ENCODE peak calls at places on chromosomes 1 and 21, in ten cellular contexts. R is transverse colon, C is A549, A is tibial nerve, Z is GM12878, P is SK-N-SH, I is H1, E is stomach, M is K562, J is suprapubic skin. L is an unnamed sample.

GRCh38 chr1:88684482-88685238 is 587 bp downstream of the PKN2 start:
- DNase-seq in R (peak), C (peak), A (peak), Z (no peak), P (peak), I (peak), E (peak), M (peak), J (peak), L (peak)

GRCh38 chr1:153592706-153593105 is 20.2 kb downstream of the S100A16 start:
- DNase-seq in R (no peak), C (no peak), A (no peak), Z (no peak), P (no peak), I (no peak), E (no peak), M (no peak), J (no peak), L (no peak)

GRCh38 chr1:38094711-38095336 is 48.2 kb upstream of the POU3F1 start:
- DNase-seq in R (no peak), C (no peak), A (no peak), Z (no peak), P (no peak), I (no peak), E (no peak), M (no peak), J (no peak), L (no peak)

GRCh38 chr1:186487163-186487562 is 26.2 kb upstream of the PDC start:
- DNase-seq in R (no peak), C (no peak), A (no peak), Z (no peak), P (no peak), I (no peak), E (no peak), M (no peak), J (no peak), L (no peak)

GRCh38 chr21:31034378-31034777 is 3.9 kb downstream of the KRTAP19-8 start:
- DNase-seq in R (no peak), C (no peak), A (no peak), Z (no peak), P (no peak), I (no peak), E (no peak), M (no peak), J (no peak), L (no peak)

GRCh38 chr1:82567308-82567707 is 766.6 kb downstream of the ADGRL2 start:
- DNase-seq in R (no peak), C (no peak), A (no peak), Z (no peak), P (no peak), I (no peak), E (no peak), M (no peak), J (no peak), L (no peak)

GRCh38 chr1:235783148-235783776 is 83.4 kb downstream of the LYST start:
- DNase-seq in R (no peak), C (peak), A (no peak), Z (no peak), P (peak), I (no peak), E (no peak), M (peak), J (no peak), L (no peak)

GRCh38 chr1:153527023-153527724 is 8.6 kb downstream of the S100A6 start:
- DNase-seq in R (no peak), C (no peak), A (no peak), Z (no peak), P (no peak), I (no peak), E (no peak), M (no peak), J (peak), L (no peak)

GRCh38 chr1:18351735-18352134 is 129.0 kb upstream of the KLHDC7A start:
- DNase-seq in R (no peak), C (no peak), A (no peak), Z (no peak), P (no peak), I (no peak), E (no peak), M (no peak), J (no peak), L (no peak)

GRCh38 chr1:18354657-18355056 is 126.1 kb upstream of the KLHDC7A start:
- DNase-seq in R (no peak), C (no peak), A (no peak), Z (no peak), P (no peak), I (no peak), E (no peak), M (no peak), J (no peak), L (no peak)

GRCh38 chr1:18353992-18354391 is 126.7 kb upstream of the KLHDC7A start:
- DNase-seq in R (no peak), C (no peak), A (no peak), Z (no peak), P (no peak), I (no peak), E (no peak), M (no peak), J (no peak), L (no peak)

GRCh38 chr1:18353528-18353927 is 127.2 kb upstream of the KLHDC7A start:
- DNase-seq in R (no peak), C (no peak), A (no peak), Z (no peak), P (no peak), I (no peak), E (no peak), M (no peak), J (no peak), L (no peak)

GRCh38 chr1:18352640-18353245 is 128.0 kb upstream of the KLHDC7A start:
- DNase-seq in R (no peak), C (no peak), A (no peak), Z (no peak), P (no peak), I (no peak), E (no peak), M (no peak), J (no peak), L (no peak)
- TF ChIP-seq EP300 in R (no peak), C (no peak), A (no peak), Z (no peak), P (no peak), I (no peak), E (no peak), M (no peak), J (no peak), L (no peak)

GRCh38 chr1:58724483-58724882 is 24.6 kb upstream of the MYSM1 start:
- DNase-seq in R (peak), C (no peak), A (no peak), Z (no peak), P (no peak), I (no peak), E (no peak), M (no peak), J (no peak), L (no peak)

GRCh38 chr1:58732087-58732486 is 32.2 kb upstream of the MYSM1 start:
- DNase-seq in R (no peak), C (no peak), A (no peak), Z (no peak), P (no peak), I (no peak), E (no peak), M (no peak), J (no peak), L (no peak)

GRCh38 chr1:58722967-58723366 is 23.1 kb upstream of the MYSM1 start:
- DNase-seq in R (no peak), C (no peak), A (no peak), Z (no peak), P (no peak), I (no peak), E (no peak), M (no peak), J (no peak), L (no peak)

GRCh38 chr1:58726581-58726980 is 26.7 kb upstream of the MYSM1 start:
- DNase-seq in R (no peak), C (no peak), A (no peak), Z (no peak), P (no peak), I (no peak), E (no peak), M (no peak), J (no peak), L (no peak)

DNA sequence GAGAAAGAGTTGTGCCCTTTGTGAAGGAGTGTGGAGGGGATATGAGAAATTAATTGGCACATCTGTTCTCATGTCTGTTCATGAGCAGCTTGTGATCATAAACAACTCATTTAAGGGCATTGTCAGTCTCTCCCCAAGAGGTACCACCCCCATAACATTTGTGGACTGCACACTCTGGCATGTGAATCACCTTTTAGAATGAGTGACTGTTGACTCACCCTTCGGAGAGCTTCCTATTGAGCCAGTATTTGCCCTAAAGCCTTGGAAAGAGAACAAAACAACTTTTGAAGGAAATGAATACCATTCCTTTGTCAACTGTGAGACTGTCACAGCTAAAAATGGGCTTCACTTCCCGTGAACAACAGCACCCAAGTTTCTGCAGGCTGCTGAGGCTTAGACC is 27.5 kb upstream of the MYSM1 start:
- DNase-seq in R (no peak), C (peak), A (no peak), Z (no peak), P (no peak), I (no peak), E (no peak), M (no peak), J (no peak), L (no peak)
- TF ChIP-seq EP300 in R (no peak), C (no peak), A (no peak), Z (no peak), P (peak), I (no peak), E (no peak), M (no peak), J (no peak), L (no peak)

GRCh38 chr1:30807318-30808066 is 49.9 kb upstream of the LAPTM5 start:
- DNase-seq in R (no peak), C (no peak), A (no peak), Z (no peak), P (peak), I (no peak), E (no peak), M (no peak), J (no peak), L (peak)
- TF ChIP-seq EP300 in R (no peak), C (no peak), A (no peak), Z (no peak), P (no peak), I (no peak), E (no peak), M (no peak), J (no peak), L (no peak)

GRCh38 chr21:45379901-45380330 is 25.0 kb upstream of the COL18A1 start:
- DNase-seq in R (no peak), C (no peak), A (no peak), Z (no peak), P (no peak), I (no peak), E (no peak), M (no peak), J (peak), L (no peak)

GRCh38 chr21:45378258-45378966 is 26.6 kb upstream of the COL18A1 start:
- DNase-seq in R (no peak), C (no peak), A (no peak), Z (no peak), P (no peak), I (peak), E (no peak), M (no peak), J (peak), L (peak)

GRCh38 chr21:45380566-45380965 is 24.4 kb upstream of the COL18A1 start:
- DNase-seq in R (no peak), C (no peak), A (no peak), Z (no peak), P (no peak), I (no peak), E (no peak), M (no peak), J (peak), L (peak)

GRCh38 chr21:45377866-45378257 is 27.1 kb upstream of the COL18A1 start:
- DNase-seq in R (no peak), C (no peak), A (no peak), Z (no peak), P (no peak), I (no peak), E (no peak), M (no peak), J (peak), L (peak)

GRCh38 chr21:45379171-45379900 is 25.6 kb upstream of the COL18A1 start:
- DNase-seq in R (no peak), C (no peak), A (no peak), Z (no peak), P (no peak), I (no peak), E (no peak), M (no peak), J (peak), L (peak)
- TF ChIP-seq EP300 in R (no peak), C (no peak), A (no peak), Z (no peak), P (no peak), I (no peak), E (no peak), M (no peak), J (no peak), L (no peak)

DNA sequence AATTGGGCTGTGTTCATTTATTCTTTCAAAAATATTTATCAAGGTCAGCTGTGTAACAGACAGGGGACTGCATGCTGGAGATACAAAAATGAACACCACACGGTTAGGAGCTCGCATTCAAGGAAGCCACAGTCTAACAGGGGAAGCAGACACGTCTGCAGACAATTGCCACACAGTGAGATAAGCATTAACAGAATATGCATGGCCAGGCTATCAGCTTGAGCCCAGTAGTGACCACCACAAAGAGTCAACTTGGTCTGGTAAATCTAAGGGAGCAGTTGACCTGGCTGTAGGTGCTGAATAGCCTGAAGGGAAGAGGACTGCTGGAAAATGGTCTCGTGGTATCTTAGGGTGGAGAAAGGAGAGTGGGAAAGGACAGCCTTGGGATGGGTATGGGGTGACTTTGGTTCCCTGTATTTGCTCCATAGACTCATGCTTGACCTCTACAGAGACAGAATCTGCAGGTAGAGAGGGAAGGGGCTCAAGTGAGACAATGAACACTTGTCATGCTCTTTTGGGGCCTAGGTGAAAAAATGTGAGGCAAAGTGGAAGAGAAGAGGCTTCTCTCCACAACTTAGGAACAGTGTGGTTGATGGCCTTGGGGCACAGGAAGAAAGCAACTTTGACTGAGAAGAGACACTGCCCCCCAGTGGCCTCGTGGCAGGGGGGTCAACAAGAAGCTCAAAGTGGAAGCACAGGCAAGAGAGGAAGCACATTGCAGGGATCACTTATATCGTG is 7.6 kb upstream of the NPL start:
- DNase-seq in R (peak), C (peak), A (peak), Z (peak), P (peak), I (no peak), E (peak), M (peak), J (peak), L (peak)
- TF ChIP-seq EP300 in R (no peak), C (no peak), A (no peak), Z (no peak), P (no peak), I (no peak), E (no peak), M (no peak), J (no peak), L (no peak)

DNA sequence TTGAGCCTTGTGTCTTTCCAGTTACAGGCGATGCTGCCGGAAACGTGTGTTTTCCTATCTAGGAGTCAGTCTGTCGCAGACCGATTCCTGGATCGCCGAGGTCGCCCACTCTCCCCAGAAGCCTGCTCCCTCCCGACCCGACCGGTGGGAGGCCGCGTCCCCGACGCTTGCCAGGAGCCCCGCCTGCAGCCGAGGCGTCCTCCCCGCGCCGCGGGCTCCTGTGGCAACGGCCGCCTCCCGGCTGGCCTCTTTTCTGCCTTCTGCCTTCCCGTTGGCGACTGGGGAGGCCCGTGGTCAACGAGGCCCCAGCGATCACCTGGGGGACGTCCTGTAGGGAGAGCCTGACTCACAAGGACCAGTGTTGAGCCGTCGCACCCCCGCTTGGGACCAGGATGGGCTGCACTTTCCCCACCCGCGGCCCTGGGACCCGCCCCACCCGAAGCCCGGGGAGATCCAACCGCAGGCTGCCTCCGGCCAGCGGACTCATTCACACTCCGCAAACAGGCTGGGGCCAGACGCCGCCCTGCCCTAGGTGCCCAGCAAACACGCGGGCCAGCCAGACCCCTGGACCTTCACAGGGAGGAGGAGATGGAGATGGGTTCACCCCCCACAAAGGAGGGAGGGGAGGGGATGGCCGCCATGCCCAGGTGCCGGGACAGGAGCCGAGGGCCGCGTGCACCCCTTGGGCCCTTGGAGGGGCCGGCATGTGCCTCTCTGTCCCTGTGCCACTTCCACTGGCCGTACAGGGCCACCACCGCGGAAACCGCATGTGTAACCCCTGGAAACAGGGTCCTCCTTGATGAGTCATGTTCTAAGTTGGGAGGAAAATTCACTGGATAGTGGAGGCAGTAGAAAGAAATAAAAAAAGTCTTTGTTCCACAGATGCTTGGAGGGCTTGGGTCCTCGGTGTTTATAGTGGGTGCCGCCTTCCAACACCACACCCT is 7.2 kb upstream of the COL6A1 start:
- DNase-seq in R (peak), C (no peak), A (no peak), Z (no peak), P (peak), I (no peak), E (peak), M (peak), J (peak), L (peak)
- TF ChIP-seq EP300 in R (no peak), C (no peak), A (no peak), Z (no peak), P (no peak), I (no peak), E (no peak), M (no peak), J (no peak), L (no peak)

GRCh38 chr1:28517649-28517999 is 11.8 kb downstream of the RCC1 start:
- DNase-seq in R (no peak), C (no peak), A (no peak), Z (no peak), P (peak), I (no peak), E (no peak), M (peak), J (no peak), L (no peak)
- TF ChIP-seq EP300 in R (no peak), C (no peak), A (no peak), Z (no peak), P (no peak), I (no peak), E (no peak), M (no peak), J (no peak), L (no peak)

GRCh38 chr1:119225831-119226230 is 85.4 kb upstream of the WARS2 start:
- DNase-seq in R (no peak), C (no peak), A (no peak), Z (no peak), P (no peak), I (no peak), E (no peak), M (no peak), J (no peak), L (no peak)
- TF ChIP-seq EP300 in R (no peak), C (no peak), A (no peak), Z (no peak), P (no peak), I (no peak), E (no peak), M (no peak), J (no peak), L (no peak)

DNA sequence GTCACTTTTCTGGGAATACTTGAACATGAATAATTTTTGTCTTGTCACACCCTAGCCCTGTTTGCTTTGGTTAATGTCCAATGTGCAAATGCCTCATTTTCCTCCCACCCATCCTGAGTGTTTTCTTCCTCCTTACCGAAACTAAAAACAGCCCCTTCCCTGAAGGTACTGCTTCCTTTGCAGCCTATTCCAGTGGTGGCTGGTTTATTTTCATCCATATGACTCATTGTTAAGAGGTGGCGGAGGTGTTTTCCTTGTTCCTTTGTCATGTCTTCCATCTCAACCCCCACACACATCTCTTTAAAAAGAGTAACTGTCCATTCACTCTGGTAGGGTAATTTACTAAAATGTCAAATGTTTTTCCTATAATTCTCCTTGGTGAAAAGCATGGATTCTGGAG is 40.4 kb downstream of the CD55 start:
- DNase-seq in R (no peak), C (no peak), A (no peak), Z (no peak), P (no peak), I (no peak), E (no peak), M (peak), J (no peak), L (no peak)
- TF ChIP-seq EP300 in R (no peak), C (no peak), A (no peak), Z (no peak), P (no peak), I (no peak), E (no peak), M (peak), J (no peak), L (no peak)

DNA sequence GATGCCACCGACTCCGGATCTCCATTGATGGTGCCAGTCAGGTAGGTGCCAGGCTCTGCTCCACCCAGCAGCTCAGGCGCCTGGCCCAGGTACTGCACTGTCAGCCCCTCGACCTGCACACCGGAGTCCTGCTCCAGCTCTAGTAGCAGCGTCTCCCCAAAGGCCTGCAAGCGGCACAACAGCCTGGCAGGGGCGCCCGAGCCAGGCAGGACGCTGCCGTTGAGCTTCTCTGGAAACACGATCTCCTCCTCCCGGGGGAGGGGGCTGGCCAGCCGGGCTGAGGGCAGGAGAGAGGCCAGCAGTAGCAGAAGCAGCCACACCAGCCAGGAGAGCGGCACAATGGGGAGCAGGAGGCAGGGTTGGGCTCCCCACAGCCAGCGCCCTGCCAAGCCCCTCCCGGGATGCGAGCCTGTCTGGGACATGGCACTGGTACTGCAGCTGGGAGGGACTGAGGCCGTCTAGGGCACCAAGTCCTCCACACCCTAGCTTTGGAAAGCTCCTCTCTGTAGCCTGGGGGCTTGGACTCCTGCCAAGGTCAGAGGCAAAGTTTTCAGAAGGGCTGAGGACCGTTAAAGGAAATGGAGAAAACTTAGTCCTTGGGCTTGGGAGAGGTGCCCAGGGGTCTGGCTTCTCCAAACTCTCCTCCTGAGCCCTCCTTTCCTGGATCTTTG is 513 bp downstream of the ADAMTS4 start:
- DNase-seq in R (no peak), C (no peak), A (no peak), Z (no peak), P (peak), I (no peak), E (no peak), M (peak), J (peak), L (peak)
- TF ChIP-seq EP300 in R (no peak), C (no peak), A (no peak), Z (no peak), P (no peak), I (no peak), E (no peak), M (no peak), J (no peak), L (no peak)